ENCODE peak calls at places on chromosomes 1 and 21, in nine cellular contexts. One of them, this sample, is unnamed.

GRCh38 chr1:227946624-227947424 is 908 bp downstream of the WNT9A start:
- DNase-seq in AG09309: peak
- DNase-seq in amygdala: peak
- DNase-seq in psoas muscle: peak
- DNase-seq in EL: peak
- DNase-seq in central memory CD4-positive, alpha-beta T cell: peak
- DNase-seq in effector memory CD8-positive, alpha-beta T cell: peak
- DNase-seq in WTC11: peak
- DNase-seq in NCI-H1092: peak
- DNase-seq in this sample: peak

GRCh38 chr1:180046674-180047073 is 92.1 kb downstream of the CEP350 start:
- DNase-seq in AG09309: no peak
- DNase-seq in central memory CD4-positive, alpha-beta T cell: no peak
- DNase-seq in effector memory CD8-positive, alpha-beta T cell: no peak
- DNase-seq in WTC11: no peak
- DNase-seq in NCI-H1092: no peak
- DNase-seq in EL: no peak
- DNase-seq in amygdala: no peak
- DNase-seq in psoas muscle: no peak
- DNase-seq in this sample: no peak

GRCh38 chr1:223747838-223748335 is 35.5 kb downstream of the CAPN2 start:
- DNase-seq in EL: peak
- DNase-seq in psoas muscle: peak
- DNase-seq in effector memory CD8-positive, alpha-beta T cell: no peak
- DNase-seq in WTC11: no peak
- DNase-seq in central memory CD4-positive, alpha-beta T cell: no peak
- DNase-seq in amygdala: no peak
- DNase-seq in NCI-H1092: no peak
- DNase-seq in AG09309: no peak
- DNase-seq in this sample: no peak

GRCh38 chr1:163378554-163378953 is 56.8 kb downstream of the NUF2 start:
- DNase-seq in NCI-H1092: no peak
- DNase-seq in AG09309: no peak
- DNase-seq in EL: no peak
- DNase-seq in psoas muscle: no peak
- DNase-seq in central memory CD4-positive, alpha-beta T cell: no peak
- DNase-seq in effector memory CD8-positive, alpha-beta T cell: no peak
- DNase-seq in amygdala: no peak
- DNase-seq in WTC11: no peak
- DNase-seq in this sample: no peak

GRCh38 chr1:240424740-240425464 is 187.1 kb downstream of the GREM2 start:
- DNase-seq in AG09309: no peak
- DNase-seq in amygdala: no peak
- DNase-seq in central memory CD4-positive, alpha-beta T cell: no peak
- DNase-seq in effector memory CD8-positive, alpha-beta T cell: no peak
- DNase-seq in NCI-H1092: no peak
- DNase-seq in psoas muscle: no peak
- DNase-seq in WTC11: no peak
- DNase-seq in EL: no peak
- DNase-seq in this sample: no peak

GRCh38 chr1:12095822-12096263 is 32.7 kb downstream of the TNFRSF8 start:
- DNase-seq in effector memory CD8-positive, alpha-beta T cell: no peak
- DNase-seq in central memory CD4-positive, alpha-beta T cell: no peak
- DNase-seq in psoas muscle: no peak
- DNase-seq in amygdala: no peak
- DNase-seq in AG09309: peak
- DNase-seq in WTC11: no peak
- DNase-seq in NCI-H1092: no peak
- DNase-seq in EL: peak
- DNase-seq in this sample: no peak

GRCh38 chr1:30735124-30735523 is 11.7 kb upstream of the MATN1 start:
- DNase-seq in central memory CD4-positive, alpha-beta T cell: no peak
- DNase-seq in psoas muscle: no peak
- DNase-seq in effector memory CD8-positive, alpha-beta T cell: no peak
- DNase-seq in AG09309: no peak
- DNase-seq in WTC11: no peak
- DNase-seq in EL: no peak
- DNase-seq in NCI-H1092: no peak
- DNase-seq in amygdala: no peak
- DNase-seq in this sample: no peak

GRCh38 chr1:2867861-2868260 is 66.4 kb upstream of the TTC34 start:
- DNase-seq in WTC11: no peak
- DNase-seq in AG09309: no peak
- DNase-seq in NCI-H1092: no peak
- DNase-seq in central memory CD4-positive, alpha-beta T cell: no peak
- DNase-seq in psoas muscle: no peak
- DNase-seq in EL: no peak
- DNase-seq in amygdala: no peak
- DNase-seq in effector memory CD8-positive, alpha-beta T cell: no peak
- DNase-seq in this sample: no peak

GRCh38 chr21:38806942-38807284 is 1.2 kb downstream of the ETS2 start:
- DNase-seq in NCI-H1092: no peak
- DNase-seq in EL: peak
- DNase-seq in amygdala: no peak
- DNase-seq in WTC11: no peak
- DNase-seq in central memory CD4-positive, alpha-beta T cell: no peak
- DNase-seq in effector memory CD8-positive, alpha-beta T cell: no peak
- DNase-seq in psoas muscle: no peak
- DNase-seq in AG09309: no peak
- DNase-seq in this sample: no peak

GRCh38 chr1:62327360-62328051 is 8.3 kb upstream of the KANK4 start:
- DNase-seq in WTC11: peak
- DNase-seq in psoas muscle: no peak
- DNase-seq in amygdala: no peak
- DNase-seq in EL: no peak
- DNase-seq in effector memory CD8-positive, alpha-beta T cell: no peak
- DNase-seq in NCI-H1092: no peak
- DNase-seq in AG09309: no peak
- DNase-seq in central memory CD4-positive, alpha-beta T cell: no peak
- DNase-seq in this sample: no peak

GRCh38 chr1:159838715-159839114 is 12.0 kb downstream of the SLAMF8 start:
- DNase-seq in psoas muscle: no peak
- DNase-seq in effector memory CD8-positive, alpha-beta T cell: no peak
- DNase-seq in EL: no peak
- DNase-seq in AG09309: no peak
- DNase-seq in central memory CD4-positive, alpha-beta T cell: no peak
- DNase-seq in WTC11: no peak
- DNase-seq in NCI-H1092: no peak
- DNase-seq in amygdala: no peak
- DNase-seq in this sample: no peak

GRCh38 chr1:110339427-110340206 is 440 bp downstream of the RBM15 start:
- DNase-seq in psoas muscle: peak
- DNase-seq in AG09309: no peak
- DNase-seq in effector memory CD8-positive, alpha-beta T cell: peak
- DNase-seq in NCI-H1092: peak
- DNase-seq in EL: peak
- DNase-seq in WTC11: peak
- DNase-seq in central memory CD4-positive, alpha-beta T cell: no peak
- DNase-seq in amygdala: no peak
- DNase-seq in this sample: no peak

GRCh38 chr1:220786337-220787068 is at the start of gene MTARC1:
- DNase-seq in EL: peak
- DNase-seq in NCI-H1092: peak
- DNase-seq in WTC11: peak
- DNase-seq in amygdala: peak
- DNase-seq in AG09309: no peak
- DNase-seq in effector memory CD8-positive, alpha-beta T cell: no peak
- DNase-seq in psoas muscle: peak
- DNase-seq in central memory CD4-positive, alpha-beta T cell: no peak
- DNase-seq in this sample: no peak

GRCh38 chr21:26405071-26405470 is 168.0 kb downstream of the CYYR1 start:
- DNase-seq in amygdala: no peak
- DNase-seq in central memory CD4-positive, alpha-beta T cell: no peak
- DNase-seq in WTC11: no peak
- DNase-seq in AG09309: no peak
- DNase-seq in psoas muscle: no peak
- DNase-seq in NCI-H1092: no peak
- DNase-seq in effector memory CD8-positive, alpha-beta T cell: no peak
- DNase-seq in EL: peak
- DNase-seq in this sample: no peak

GRCh38 chr1:117802546-117803257 is 126.7 kb downstream of the GDAP2 start:
- DNase-seq in EL: no peak
- DNase-seq in WTC11: no peak
- DNase-seq in amygdala: no peak
- DNase-seq in AG09309: no peak
- DNase-seq in effector memory CD8-positive, alpha-beta T cell: no peak
- DNase-seq in central memory CD4-positive, alpha-beta T cell: no peak
- DNase-seq in psoas muscle: no peak
- DNase-seq in NCI-H1092: no peak
- DNase-seq in this sample: no peak

GRCh38 chr1:187977298-187977697 is 1148.5 kb downstream of the PLA2G4A start:
- DNase-seq in EL: no peak
- DNase-seq in effector memory CD8-positive, alpha-beta T cell: no peak
- DNase-seq in AG09309: no peak
- DNase-seq in NCI-H1092: no peak
- DNase-seq in psoas muscle: no peak
- DNase-seq in central memory CD4-positive, alpha-beta T cell: no peak
- DNase-seq in WTC11: no peak
- DNase-seq in amygdala: no peak
- DNase-seq in this sample: no peak

GRCh38 chr1:73736125-73736524 is 461.9 kb downstream of the LRRIQ3 start:
- DNase-seq in WTC11: no peak
- DNase-seq in amygdala: no peak
- DNase-seq in NCI-H1092: no peak
- DNase-seq in psoas muscle: no peak
- DNase-seq in effector memory CD8-positive, alpha-beta T cell: no peak
- DNase-seq in central memory CD4-positive, alpha-beta T cell: no peak
- DNase-seq in AG09309: no peak
- DNase-seq in EL: no peak
- DNase-seq in this sample: no peak

GRCh38 chr1:212288614-212289013 is 3.4 kb downstream of the PPP2R5A start:
- DNase-seq in central memory CD4-positive, alpha-beta T cell: no peak
- DNase-seq in NCI-H1092: no peak
- DNase-seq in psoas muscle: no peak
- DNase-seq in WTC11: no peak
- DNase-seq in amygdala: no peak
- DNase-seq in effector memory CD8-positive, alpha-beta T cell: no peak
- DNase-seq in AG09309: no peak
- DNase-seq in EL: peak
- DNase-seq in this sample: no peak

GRCh38 chr1:245807306-245807705 is 652.5 kb downstream of the KIF26B start:
- DNase-seq in NCI-H1092: peak
- DNase-seq in EL: no peak
- DNase-seq in effector memory CD8-positive, alpha-beta T cell: no peak
- DNase-seq in WTC11: no peak
- DNase-seq in amygdala: no peak
- DNase-seq in psoas muscle: no peak
- DNase-seq in central memory CD4-positive, alpha-beta T cell: no peak
- DNase-seq in AG09309: no peak
- DNase-seq in this sample: peak

GRCh38 chr1:169483500-169483966 is 2.2 kb downstream of the SLC19A2 start:
- DNase-seq in psoas muscle: peak
- DNase-seq in NCI-H1092: no peak
- DNase-seq in AG09309: no peak
- DNase-seq in EL: no peak
- DNase-seq in effector memory CD8-positive, alpha-beta T cell: no peak
- DNase-seq in WTC11: no peak
- DNase-seq in central memory CD4-positive, alpha-beta T cell: no peak
- DNase-seq in amygdala: no peak
- DNase-seq in this sample: no peak

GRCh38 chr1:109186704-109187071 is 27.0 kb upstream of the SARS1 start:
- DNase-seq in NCI-H1092: no peak
- DNase-seq in central memory CD4-positive, alpha-beta T cell: no peak
- DNase-seq in AG09309: no peak
- DNase-seq in psoas muscle: peak
- DNase-seq in effector memory CD8-positive, alpha-beta T cell: no peak
- DNase-seq in EL: no peak
- DNase-seq in WTC11: no peak
- DNase-seq in amygdala: peak
- DNase-seq in this sample: no peak

GRCh38 chr1:6614019-6614952 is 755 bp downstream of the PHF13 start:
- DNase-seq in EL: peak
- DNase-seq in NCI-H1092: no peak
- DNase-seq in psoas muscle: peak
- DNase-seq in effector memory CD8-positive, alpha-beta T cell: peak
- DNase-seq in amygdala: peak
- DNase-seq in AG09309: no peak
- DNase-seq in central memory CD4-positive, alpha-beta T cell: peak
- DNase-seq in WTC11: peak
- DNase-seq in this sample: peak

GRCh38 chr1:234921266-234922062 is 207.2 kb downstream of the TOMM20 start:
- DNase-seq in WTC11: no peak
- DNase-seq in NCI-H1092: no peak
- DNase-seq in EL: peak
- DNase-seq in amygdala: no peak
- DNase-seq in psoas muscle: peak
- DNase-seq in central memory CD4-positive, alpha-beta T cell: no peak
- DNase-seq in effector memory CD8-positive, alpha-beta T cell: no peak
- DNase-seq in AG09309: no peak
- DNase-seq in this sample: no peak

GRCh38 chr1:64766385-64766784 is 21.5 kb downstream of the RAVER2 start:
- DNase-seq in WTC11: no peak
- DNase-seq in psoas muscle: no peak
- DNase-seq in AG09309: no peak
- DNase-seq in amygdala: no peak
- DNase-seq in central memory CD4-positive, alpha-beta T cell: no peak
- DNase-seq in effector memory CD8-positive, alpha-beta T cell: no peak
- DNase-seq in NCI-H1092: no peak
- DNase-seq in EL: no peak
- DNase-seq in this sample: no peak

GRCh38 chr1:168465942-168466702 is 77.7 kb downstream of the XCL2 start:
- DNase-seq in NCI-H1092: peak
- DNase-seq in effector memory CD8-positive, alpha-beta T cell: no peak
- DNase-seq in AG09309: no peak
- DNase-seq in central memory CD4-positive, alpha-beta T cell: no peak
- DNase-seq in EL: peak
- DNase-seq in amygdala: no peak
- DNase-seq in WTC11: no peak
- DNase-seq in psoas muscle: peak
- DNase-seq in this sample: no peak

GRCh38 chr1:239212841-239213240 is 173.5 kb upstream of the CHRM3 start:
- DNase-seq in EL: no peak
- DNase-seq in NCI-H1092: no peak
- DNase-seq in psoas muscle: no peak
- DNase-seq in amygdala: no peak
- DNase-seq in central memory CD4-positive, alpha-beta T cell: no peak
- DNase-seq in AG09309: no peak
- DNase-seq in WTC11: no peak
- DNase-seq in effector memory CD8-positive, alpha-beta T cell: no peak
- DNase-seq in this sample: no peak

GRCh38 chr1:156571261-156571958 is 955 bp downstream of the IQGAP3 start:
- DNase-seq in EL: peak
- DNase-seq in effector memory CD8-positive, alpha-beta T cell: no peak
- DNase-seq in central memory CD4-positive, alpha-beta T cell: no peak
- DNase-seq in amygdala: no peak
- DNase-seq in NCI-H1092: no peak
- DNase-seq in AG09309: peak
- DNase-seq in WTC11: no peak
- DNase-seq in psoas muscle: no peak
- DNase-seq in this sample: no peak

GRCh38 chr1:47262787-47263413 is 30.9 kb upstream of the TAL1 start:
- DNase-seq in amygdala: no peak
- DNase-seq in effector memory CD8-positive, alpha-beta T cell: peak
- DNase-seq in AG09309: peak
- DNase-seq in central memory CD4-positive, alpha-beta T cell: peak
- DNase-seq in psoas muscle: no peak
- DNase-seq in EL: peak
- DNase-seq in WTC11: peak
- DNase-seq in NCI-H1092: no peak
- DNase-seq in this sample: no peak

GRCh38 chr1:55612988-55613387 is 397.8 kb upstream of the USP24 start:
- DNase-seq in AG09309: peak
- DNase-seq in EL: no peak
- DNase-seq in effector memory CD8-positive, alpha-beta T cell: no peak
- DNase-seq in central memory CD4-positive, alpha-beta T cell: no peak
- DNase-seq in amygdala: no peak
- DNase-seq in NCI-H1092: no peak
- DNase-seq in WTC11: no peak
- DNase-seq in psoas muscle: no peak
- DNase-seq in this sample: no peak